ENCODE peak calls at places on chromosomes 1 and 21, in ten cellular contexts. U is brain microvascular endothelial cell, T is uterus, W is H1, E is GM12891, H is upper lobe of left lung, L is HT-29, R is osteocyte, G is M059J, D is Calu3. F is an unnamed sample.

GRCh38 chr1:93107395-93107794 is 28.3 kb downstream of the MTF2 start:
- DNase-seq in R (no peak), G (no peak), H (no peak), T (no peak), E (no peak), W (no peak), L (no peak), U (no peak), D (no peak), F (no peak)

GRCh38 chr1:160576430-160576829 is 2.9 kb downstream of the CD84 start:
- DNase-seq in L (no peak), T (no peak), E (no peak), G (no peak), W (no peak), R (no peak), D (no peak), U (no peak), H (no peak), F (no peak)

GRCh38 chr1:228014235-228014930 is 7.6 kb downstream of the WNT3A start:
- DNase-seq in W (no peak), D (no peak), H (peak; percentile 21), R (peak; percentile 83), G (peak; percentile 87), U (peak; percentile 20), T (peak; percentile 15), L (no peak), E (no peak), F (peak; percentile 46)

GRCh38 chr1:8910914-8911313 is 32.4 kb upstream of the ENO1 start:
- DNase-seq in G (peak; percentile 58), L (no peak), H (no peak), W (no peak), E (no peak), R (no peak), U (no peak), T (no peak), D (no peak), F (no peak)

GRCh38 chr1:5994713-5995621 is 2.7 kb upstream of the NPHP4 start:
- DNase-seq in L (no peak), D (no peak), E (no peak), H (no peak), R (no peak), G (peak; percentile 27), W (no peak), U (no peak), T (no peak), F (no peak)

GRCh38 chr1:60090662-60091061 is 17.1 kb upstream of the C1orf87 start:
- DNase-seq in H (no peak), R (no peak), U (no peak), G (no peak), L (no peak), D (no peak), W (no peak), T (no peak), E (no peak), F (no peak)

GRCh38 chr1:18077657-18078215 is 29.9 kb upstream of the IGSF21 start:
- DNase-seq in R (no peak), E (no peak), H (no peak), L (no peak), D (no peak), G (no peak), T (no peak), W (no peak), U (no peak), F (no peak)

GRCh38 chr1:180920702-180921101 is 8.0 kb downstream of the KIAA1614 start:
- DNase-seq in T (no peak), G (no peak), D (no peak), R (no peak), H (no peak), W (no peak), U (no peak), E (peak; percentile 46), L (no peak), F (no peak)

GRCh38 chr1:35222322-35223108 is 29.6 kb upstream of the SFPQ start:
- DNase-seq in U (peak; percentile 45), T (peak; percentile 26), D (no peak), W (no peak), R (no peak), L (no peak), E (no peak), H (no peak), G (peak; percentile 5), F (no peak)

GRCh38 chr1:241834733-241835377 is 13.1 kb upstream of the EXO1 start:
- DNase-seq in L (peak; percentile 30), E (no peak), T (no peak), H (no peak), U (peak; percentile 31), R (no peak), D (peak; percentile 16), G (peak; percentile 60), W (no peak), F (no peak)

GRCh38 chr21:39525129-39525528 is 73.4 kb downstream of the SH3BGR start:
- DNase-seq in G (no peak), E (no peak), R (no peak), H (peak; percentile 84), W (no peak), L (no peak), T (no peak), D (no peak), U (no peak), F (no peak)

GRCh38 chr1:74587888-74588287 is 75.5 kb upstream of the LRRC53 start:
- DNase-seq in H (no peak), G (no peak), L (no peak), E (no peak), T (no peak), U (no peak), R (no peak), W (no peak), D (no peak), F (no peak)

GRCh38 chr1:31010081-31010989 is 55.2 kb downstream of the PUM1 start:
- DNase-seq in R (no peak), E (no peak), G (peak; percentile 62), W (no peak), U (peak; percentile 66), H (no peak), T (no peak), L (no peak), D (no peak), F (no peak)

GRCh38 chr1:10286244-10286643 is 75.9 kb downstream of the KIF1B start:
- DNase-seq in E (no peak), T (no peak), R (no peak), D (no peak), U (no peak), W (no peak), L (no peak), H (no peak), G (no peak), F (no peak)

GRCh38 chr1:210340751-210341328 is 12.1 kb downstream of the HHAT start:
- DNase-seq in E (no peak), H (no peak), L (no peak), R (no peak), T (no peak), G (no peak), D (no peak), W (no peak), U (no peak), F (no peak)

GRCh38 chr1:30519201-30519763 is 204.1 kb downstream of the MATN1 start:
- DNase-seq in G (no peak), L (no peak), W (no peak), D (no peak), U (no peak), T (no peak), E (no peak), H (no peak), R (no peak), F (no peak)

GRCh38 chr1:8061210-8061609 is 35.1 kb upstream of the ERRFI1 start:
- DNase-seq in W (no peak), D (peak; percentile 53), L (peak; percentile 85), T (no peak), E (no peak), H (peak; percentile 63), G (peak; percentile 98), U (peak; percentile 97), R (no peak), F (peak; percentile 77)

GRCh38 chr1:47782414-47783165 is 214.6 kb downstream of the TRABD2B start:
- DNase-seq in E (no peak), G (no peak), U (no peak), R (no peak), L (no peak), H (no peak), W (no peak), T (no peak), D (no peak), F (peak; percentile 84)

GRCh38 chr1:193115629-193116227 is 6.1 kb upstream of the CDC73 start:
- DNase-seq in H (peak; percentile 26), U (peak; percentile 98), E (no peak), W (no peak), G (peak; percentile 99), R (no peak), D (peak; percentile 16), T (no peak), L (peak; percentile 26), F (no peak)

GRCh38 chr1:168298446-168298845 is 17.8 kb downstream of the TBX19 start:
- DNase-seq in G (no peak), H (no peak), D (no peak), L (no peak), W (no peak), R (no peak), T (no peak), E (no peak), U (no peak), F (no peak)

GRCh38 chr1:43773821-43774220 is 66.5 kb downstream of the ST3GAL3 start:
- DNase-seq in T (no peak), H (no peak), G (no peak), E (no peak), D (no peak), U (no peak), R (no peak), W (no peak), L (no peak), F (no peak)

GRCh38 chr1:25522240-25522639 is 21.2 kb upstream of the LDLRAP1 start:
- DNase-seq in E (no peak), T (no peak), R (no peak), W (no peak), U (no peak), G (no peak), D (no peak), L (no peak), H (no peak), F (no peak)

GRCh38 chr1:98677288-98677687 is 15.8 kb downstream of the SNX7 start:
- DNase-seq in H (no peak), L (no peak), T (no peak), G (peak; percentile 78), U (peak; percentile 24), D (no peak), W (no peak), E (no peak), R (no peak), F (no peak)

GRCh38 chr1:86154581-86155060 is 2.0 kb downstream of the COL24A1 start:
- DNase-seq in H (no peak), D (no peak), L (no peak), T (no peak), R (peak; percentile 87), G (peak; percentile 93), U (no peak), E (no peak), W (peak; percentile 63), F (no peak)

GRCh38 chr1:103218821-103219220 is 110.5 kb upstream of the COL11A1 start:
- DNase-seq in G (no peak), L (no peak), D (no peak), E (no peak), U (no peak), H (no peak), W (no peak), R (no peak), T (no peak), F (no peak)

GRCh38 chr1:166489670-166490436 is 323.1 kb upstream of the FAM78B start:
- DNase-seq in E (no peak), R (no peak), H (peak; percentile 31), D (peak; percentile 19), L (peak; percentile 69), G (peak; percentile 66), W (no peak), T (no peak), U (no peak), F (no peak)

GRCh38 chr1:210683403-210684047 is 354.8 kb downstream of the HHAT start:
- DNase-seq in H (no peak), U (no peak), G (no peak), D (no peak), E (no peak), R (no peak), L (no peak), W (no peak), T (no peak), F (peak; percentile 62)

F was measured in coronary artery.